ENCODE peak calls at places on chromosomes 4 and X, in four cellular contexts. Q, X, Z and U are unnamed samples.

GRCh38 chr4:186724861-186725419 is 1.3 kb upstream of the FAT1 start:
- DNase-seq in Q (no peak), Z (no peak), X (no peak), U (no peak)

GRCh38 chr4:29948858-29949257 is 771.3 kb upstream of the PCDH7 start:
- DNase-seq in X (no peak), Q (no peak), Z (no peak), U (no peak)

GRCh38 chrX:53074987-53075386 is 7.2 kb upstream of the TSPYL2 start:
- DNase-seq in Z (no peak), Q (no peak), X (no peak), U (no peak)

GRCh38 chr4:112916868-112917267 is 132.6 kb upstream of the ANK2 start:
- DNase-seq in Z (no peak), X (no peak), Q (no peak), U (no peak)

GRCh38 chr4:7828011-7828720 is 111.5 kb downstream of the AFAP1 start:
- DNase-seq in Q (peak), Z (peak), X (no peak), U (peak)

GRCh38 chr4:152643153-152644035 is 36.4 kb downstream of the TMEM154 start:
- DNase-seq in Z (no peak), Q (peak), X (no peak), U (no peak)

GRCh38 chrX:124829930-124830329 is 483.6 kb downstream of the SH2D1A start:
- DNase-seq in Q (no peak), Z (no peak), X (no peak), U (no peak)

GRCh38 chr4:105666693-105667092 is 41.8 kb downstream of the INTS12 start:
- DNase-seq in Z (no peak), X (no peak), Q (no peak), U (peak)

GRCh38 chrX:123081766-123082165 is 102.3 kb upstream of the GRIA3 start:
- DNase-seq in X (no peak), Z (no peak), Q (no peak), U (no peak)

GRCh38 chr4:55347610-55348228 is 1.7 kb downstream of the SRD5A3 start:
- DNase-seq in Q (no peak), X (no peak), Z (no peak), U (no peak)

GRCh38 chr4:79852305-79852730 is 220.7 kb downstream of the ANTXR2 start:
- DNase-seq in Q (no peak), X (no peak), Z (peak), U (peak)

GRCh38 chr4:186845137-186845842 is 121.6 kb upstream of the FAT1 start:
- DNase-seq in Q (no peak), X (no peak), Z (peak), U (peak)

GRCh38 chrX:49041683-49042529 is 1.3 kb downstream of the TFE3 start:
- DNase-seq in Z (peak), Q (no peak), X (no peak), U (peak)

GRCh38 chr4:141248029-141248428 is 27.3 kb downstream of the ZNF330 start:
- DNase-seq in X (peak), Z (peak), Q (no peak), U (peak)

GRCh38 chr4:825063-825968 is 613 bp downstream of the CPLX1 start:
- DNase-seq in X (peak), Z (no peak), Q (no peak), U (no peak)